ENCODE peak calls at places on chromosomes 3 and 15, in six cellular contexts. I, O, D, G, S and W are unnamed samples.

GRCh38 chr3:160381470-160381869 is 17.6 kb downstream of the IFT80 start:
- DNase-seq in I (no peak), O (no peak), D (no peak), G (peak), S (peak), W (no peak)

GRCh38 chr3:63911395-63911900 is 735 bp downstream of the SCAANT1 start:
- DNase-seq in I (peak), O (no peak), D (peak), G (peak), S (peak), W (no peak)

GRCh38 chr15:96358006-96358794 is 27.7 kb downstream of the NR2F2 start:
- DNase-seq in I (no peak), O (no peak), D (no peak), G (no peak), S (no peak), W (no peak)

GRCh38 chr15:79853492-79854328 is 43.1 kb downstream of the MTHFS start:
- DNase-seq in I (peak), O (peak), D (peak), G (peak), S (peak), W (peak)

GRCh38 chr15:20346082-20346805 is 195.4 kb downstream of the GOLGA6L6 start:
- DNase-seq in I (no peak), O (peak), D (no peak), G (no peak), S (no peak), W (no peak)

GRCh38 chr3:78873641-78874040 is 894.2 kb downstream of the ROBO1 start:
- DNase-seq in I (no peak), O (no peak), D (no peak), G (no peak), S (no peak), W (no peak)

GRCh38 chr15:63833246-63833696 is 477 bp downstream of the HERC1 start:
- DNase-seq in I (no peak), O (peak), D (peak), G (peak), S (peak), W (no peak)

GRCh38 chr15:69414702-69415161 is 583 bp downstream of the KIF23 start:
- DNase-seq in I (no peak), O (peak), D (peak), G (peak), S (peak), W (no peak)

GRCh38 chr3:45546223-45546622 is 48.3 kb upstream of the LIMD1 start:
- DNase-seq in I (no peak), O (no peak), D (no peak), G (no peak), S (no peak), W (no peak)

GRCh38 chr3:106913111-106913698 is 464.0 kb upstream of the CCDC54 start:
- DNase-seq in I (no peak), O (no peak), D (peak), G (peak), S (no peak), W (no peak)

GRCh38 chr3:46935168-46935858 is 41.2 kb downstream of the CCDC12 start:
- DNase-seq in I (no peak), O (no peak), D (peak), G (peak), S (peak), W (no peak)

GRCh38 chr3:71498053-71498452 is 85.5 kb downstream of the FOXP1 start:
- DNase-seq in I (no peak), O (no peak), D (no peak), G (no peak), S (peak), W (no peak)

GRCh38 chr15:66294157-66294931 is 976 bp downstream of the DIS3L start:
- DNase-seq in I (peak), O (peak), D (peak), G (peak), S (peak), W (no peak)

GRCh38 chr3:17742837-17743659 is 617 bp upstream of the TBC1D5 start:
- DNase-seq in I (no peak), O (no peak), D (no peak), G (peak), S (no peak), W (no peak)

GRCh38 chr3:110296885-110297284 is 774.7 kb upstream of the NECTIN3 start:
- DNase-seq in I (no peak), O (no peak), D (no peak), G (no peak), S (peak), W (no peak)

GRCh38 chr3:69367586-69367985 is 18.3 kb downstream of the FRMD4B start:
- DNase-seq in I (no peak), O (no peak), D (no peak), G (no peak), S (no peak), W (no peak)

GRCh38 chr3:165653130-165653778 is 184.0 kb downstream of the BCHE start:
- DNase-seq in I (no peak), O (no peak), D (no peak), G (no peak), S (no peak), W (no peak)

GRCh38 chr15:72375501-72375845 is 341 bp downstream of the HEXA start:
- DNase-seq in I (no peak), O (no peak), D (peak), G (no peak), S (no peak), W (no peak)

GRCh38 chr3:187830181-187830580 is 84.9 kb upstream of the BCL6 start:
- DNase-seq in I (no peak), O (no peak), D (no peak), G (no peak), S (no peak), W (no peak)

GRCh38 chr3:188546835-188547670 is 393.1 kb downstream of the LPP start:
- DNase-seq in I (no peak), O (no peak), D (no peak), G (peak), S (peak), W (no peak)

GRCh38 chr3:161081675-161082462 is 23.3 kb downstream of the B3GALNT1 start:
- DNase-seq in I (no peak), O (peak), D (no peak), G (no peak), S (no peak), W (no peak)

GRCh38 chr15:49473031-49473430 is 50.0 kb downstream of the FGF7 start:
- DNase-seq in I (no peak), O (no peak), D (no peak), G (peak), S (no peak), W (no peak)

GRCh38 chr15:65434201-65434600 is 11.5 kb upstream of the IGDCC4 start:
- DNase-seq in I (no peak), O (no peak), D (no peak), G (no peak), S (no peak), W (no peak)

GRCh38 chr3:11380314-11380713 is 108.1 kb downstream of the ATG7 start:
- DNase-seq in I (no peak), O (no peak), D (no peak), G (no peak), S (no peak), W (no peak)

GRCh38 chr3:150291515-150291914 is 116.6 kb upstream of the TSC22D2 start:
- DNase-seq in I (no peak), O (no peak), D (no peak), G (no peak), S (no peak), W (no peak)

GRCh38 chr3:58434990-58435389 is 1.4 kb upstream of the PDHB start:
- DNase-seq in I (no peak), O (no peak), D (peak), G (peak), S (peak), W (no peak)

GRCh38 chr3:125191730-125192129 is 20.8 kb downstream of the SLC12A8 start:
- DNase-seq in I (no peak), O (no peak), D (no peak), G (no peak), S (no peak), W (no peak)

GRCh38 chr3:37943126-37943525 is 47.5 kb upstream of the VILL start:
- DNase-seq in I (no peak), O (no peak), D (no peak), G (no peak), S (no peak), W (no peak)

GRCh38 chr15:48149858-48150257 is 28.2 kb downstream of the MYEF2 start:
- DNase-seq in I (no peak), O (no peak), D (no peak), G (peak), S (peak), W (no peak)

GRCh38 chr15:83108266-83109219 is 1.1 kb downstream of the TM6SF1 start:
- DNase-seq in I (peak), O (peak), D (no peak), G (no peak), S (peak), W (no peak)